ENCODE peak calls at places on chromosomes 12 and 14, in seven cellular contexts. N, A, D, G, T, C and Y are unnamed samples.

GRCh38 chr12:71636704-71637115 is 26.9 kb downstream of the ZFC3H1 start:
- DNase-seq in N (peak; percentile 80), A (peak; percentile 56), D (no peak), G (no peak), T (peak; percentile 36), C (no peak), Y (no peak)

GRCh38 chr12:117986705-117987469 is 18.1 kb upstream of the KSR2 start:
- DNase-seq in N (no peak), A (no peak), D (no peak), G (no peak), T (no peak), C (no peak), Y (no peak)

GRCh38 chr14:61089126-61089750 is 108.2 kb downstream of the SLC38A6 start:
- DNase-seq in N (no peak), A (no peak), D (no peak), G (no peak), T (no peak), C (no peak), Y (no peak)

GRCh38 chr14:23376477-23377200 is at the start of gene CMTM5:
- DNase-seq in N (peak; percentile 33), A (no peak), D (no peak), G (no peak), T (no peak), C (peak; percentile 87), Y (no peak)

GRCh38 chr12:51246254-51246853 is 7.7 kb downstream of the DAZAP2 start:
- DNase-seq in N (peak; percentile 90), A (no peak), D (no peak), G (no peak), T (no peak), C (no peak), Y (no peak)

GRCh38 chr14:21096438-21096837 is 2.0 kb downstream of the ZNF219 start:
- DNase-seq in N (no peak), A (no peak), D (no peak), G (no peak), T (no peak), C (no peak), Y (no peak)

GRCh38 chr12:99026332-99027116 is 381.4 kb downstream of the APAF1 start:
- DNase-seq in N (no peak), A (no peak), D (no peak), G (no peak), T (no peak), C (no peak), Y (no peak)

GRCh38 chr12:10771132-10771733 is 31.2 kb downstream of the TAS2R7 start:
- DNase-seq in N (peak; percentile 64), A (peak; percentile 71), D (no peak), G (no peak), T (peak; percentile 6), C (no peak), Y (no peak)

GRCh38 chr12:122834921-122835692 is at the start of gene HIP1R:
- DNase-seq in N (no peak), A (no peak), D (peak; percentile 88), G (no peak), T (no peak), C (peak; percentile 66), Y (peak; percentile 77)

GRCh38 chr12:1093166-1093751 is 102.2 kb downstream of the ERC1 start:
- DNase-seq in N (peak; percentile 77), A (peak; percentile 84), D (no peak), G (no peak), T (peak; percentile 60), C (no peak), Y (no peak)

GRCh38 chr12:2683283-2684025 is 111.3 kb upstream of the FKBP4 start:
- DNase-seq in N (no peak), A (no peak), D (peak; percentile 42), G (peak; percentile 8), T (no peak), C (no peak), Y (no peak)

GRCh38 chr12:115135800-115136211 is 451.8 kb upstream of the TBX3 start:
- DNase-seq in N (peak; percentile 86), A (no peak), D (peak; percentile 89), G (peak; percentile 15), T (peak; percentile 86), C (peak; percentile 2), Y (peak; percentile 89)

GRCh38 chr14:96693252-96693820 is 103.8 kb upstream of the VRK1 start:
- DNase-seq in N (no peak), A (no peak), D (no peak), G (no peak), T (no peak), C (no peak), Y (no peak)

GRCh38 chr12:104285740-104286537 is 17.6 kb upstream of the EID3 start:
- DNase-seq in N (peak; percentile 22), A (no peak), D (no peak), G (no peak), T (peak; percentile 17), C (no peak), Y (no peak)

GRCh38 chr14:98186140-98186539 is 1085.9 kb downstream of the BCL11B start:
- DNase-seq in N (no peak), A (no peak), D (no peak), G (no peak), T (no peak), C (no peak), Y (no peak)

GRCh38 chr12:9619411-9620179 is 11.9 kb upstream of the KLRB1 start:
- DNase-seq in N (no peak), A (no peak), D (no peak), G (no peak), T (no peak), C (no peak), Y (no peak)

GRCh38 chr14:91369628-91370445 is 47.8 kb downstream of the CCDC88C start:
- DNase-seq in N (no peak), A (peak; percentile 97), D (no peak), G (no peak), T (peak; percentile 72), C (no peak), Y (no peak)

GRCh38 chr14:97833291-97833690 is 1036.1 kb downstream of the VRK1 start:
- DNase-seq in N (no peak), A (no peak), D (no peak), G (no peak), T (no peak), C (no peak), Y (no peak)

GRCh38 chr12:114976361-114976760 is 292.4 kb upstream of the TBX3 start:
- DNase-seq in N (no peak), A (no peak), D (no peak), G (no peak), T (no peak), C (no peak), Y (no peak)

GRCh38 chr14:65879218-65880009 is 466.9 kb downstream of the FUT8 start:
- DNase-seq in N (peak; percentile 63), A (no peak), D (no peak), G (no peak), T (no peak), C (no peak), Y (no peak)

GRCh38 chr14:75467763-75468162 is 39.9 kb downstream of the JDP2 start:
- DNase-seq in N (no peak), A (no peak), D (no peak), G (no peak), T (no peak), C (no peak), Y (no peak)

GRCh38 chr14:54591461-54592245 is 24.7 kb downstream of the SAMD4A start:
- DNase-seq in N (no peak), A (no peak), D (no peak), G (no peak), T (no peak), C (no peak), Y (no peak)

GRCh38 chr12:2195085-2195484 is 142.3 kb downstream of the CACNA1C start:
- DNase-seq in N (no peak), A (no peak), D (no peak), G (no peak), T (no peak), C (no peak), Y (no peak)

GRCh38 chr12:112936927-112937326 is 1.3 kb upstream of the OAS3 start:
- DNase-seq in N (peak; percentile 15), A (no peak), D (no peak), G (no peak), T (no peak), C (no peak), Y (no peak)

GRCh38 chr14:53023325-53023724 is 72.5 kb upstream of the FERMT2 start:
- DNase-seq in N (no peak), A (no peak), D (no peak), G (no peak), T (no peak), C (no peak), Y (no peak)

GRCh38 chr12:120710805-120711296 is 593 bp downstream of the UNC119B start:
- DNase-seq in N (no peak), A (no peak), D (no peak), G (peak; percentile 22), T (no peak), C (peak; percentile 13), Y (peak; percentile 48)

GRCh38 chr12:120126635-120127005 is 10.1 kb upstream of the RAB35 start:
- DNase-seq in N (peak; percentile 50), A (no peak), D (no peak), G (no peak), T (no peak), C (no peak), Y (no peak)

GRCh38 chr14:32078030-32078793 is 1.1 kb downstream of the ARHGAP5 start:
- DNase-seq in N (peak; percentile 57), A (peak; percentile 42), D (peak; percentile 85), G (peak; percentile 44), T (peak; percentile 29), C (peak; percentile 16), Y (peak; percentile 58)

GRCh38 chr12:45220961-45221360 is 5.1 kb downstream of the ANO6 start:
- DNase-seq in N (no peak), A (no peak), D (no peak), G (no peak), T (no peak), C (no peak), Y (no peak)

GRCh38 chr12:7935773-7936581 is at the start of gene SLC2A3:
- DNase-seq in N (peak; percentile 95), A (no peak), D (peak; percentile 90), G (peak; percentile 64), T (no peak), C (no peak), Y (peak; percentile 41)